ENCODE peak calls at places on chromosomes 13 and 19, in eight cellular contexts. One of them, this sample, is unnamed.

GRCh38 chr13:40440990-40441820 is 225.2 kb downstream of the FOXO1 start:
- DNase-seq in uterus: peak
- DNase-seq in right lobe of liver: peak
- DNase-seq in tibial nerve: peak
- DNase-seq in testis: peak
- DNase-seq in body of pancreas: peak
- DNase-seq in Peyer's patch: peak
- DNase-seq in gastrocnemius medialis: peak
- DNase-seq in this sample: peak

GRCh38 chr13:23955064-23955463 is 57.8 kb upstream of the C1QTNF9B start:
- DNase-seq in uterus: no peak
- DNase-seq in testis: no peak
- DNase-seq in gastrocnemius medialis: no peak
- DNase-seq in body of pancreas: no peak
- DNase-seq in tibial nerve: no peak
- DNase-seq in Peyer's patch: no peak
- DNase-seq in right lobe of liver: no peak
- DNase-seq in this sample: no peak

GRCh38 chr19:55485439-55486011 is 537 bp downstream of the NAT14 start:
- DNase-seq in Peyer's patch: no peak
- DNase-seq in body of pancreas: no peak
- DNase-seq in tibial nerve: no peak
- DNase-seq in uterus: peak
- DNase-seq in gastrocnemius medialis: no peak
- DNase-seq in right lobe of liver: no peak
- DNase-seq in testis: no peak
- DNase-seq in this sample: no peak

GRCh38 chr13:77828815-77829214 is 89.8 kb downstream of the EDNRB start:
- DNase-seq in right lobe of liver: no peak
- DNase-seq in uterus: no peak
- DNase-seq in gastrocnemius medialis: no peak
- DNase-seq in body of pancreas: no peak
- DNase-seq in tibial nerve: no peak
- DNase-seq in Peyer's patch: no peak
- DNase-seq in testis: no peak
- DNase-seq in this sample: no peak

GRCh38 chr13:50893211-50893852 is 16.3 kb upstream of the RNASEH2B start:
- DNase-seq in body of pancreas: no peak
- DNase-seq in gastrocnemius medialis: no peak
- DNase-seq in right lobe of liver: no peak
- DNase-seq in tibial nerve: no peak
- DNase-seq in uterus: no peak
- DNase-seq in Peyer's patch: no peak
- DNase-seq in testis: no peak
- DNase-seq in this sample: no peak

GRCh38 chr19:12838182-12838890 is at the start of gene MAST1:
- DNase-seq in Peyer's patch: peak
- DNase-seq in gastrocnemius medialis: no peak
- DNase-seq in right lobe of liver: no peak
- DNase-seq in tibial nerve: no peak
- DNase-seq in uterus: no peak
- DNase-seq in testis: peak
- DNase-seq in body of pancreas: peak
- DNase-seq in this sample: no peak

GRCh38 chr19:643736-644135 is 4.1 kb downstream of the FGF22 start:
- DNase-seq in uterus: no peak
- DNase-seq in gastrocnemius medialis: no peak
- DNase-seq in tibial nerve: no peak
- DNase-seq in Peyer's patch: no peak
- DNase-seq in testis: no peak
- DNase-seq in body of pancreas: no peak
- DNase-seq in right lobe of liver: no peak
- DNase-seq in this sample: no peak

GRCh38 chr19:41877916-41878905 is 1.1 kb downstream of the CD79A start:
- DNase-seq in right lobe of liver: no peak
- DNase-seq in gastrocnemius medialis: no peak
- DNase-seq in body of pancreas: no peak
- DNase-seq in tibial nerve: no peak
- DNase-seq in Peyer's patch: no peak
- DNase-seq in uterus: no peak
- DNase-seq in testis: no peak
- DNase-seq in this sample: no peak

GRCh38 chr13:55563267-55563666 is 1577.5 kb upstream of the PRR20A start:
- DNase-seq in Peyer's patch: no peak
- DNase-seq in tibial nerve: no peak
- DNase-seq in body of pancreas: no peak
- DNase-seq in right lobe of liver: no peak
- DNase-seq in testis: no peak
- DNase-seq in gastrocnemius medialis: no peak
- DNase-seq in uterus: no peak
- DNase-seq in this sample: no peak

GRCh38 chr13:113864303-113864890 is 521 bp upstream of the GAS6 start:
- DNase-seq in uterus: peak
- DNase-seq in right lobe of liver: no peak
- DNase-seq in body of pancreas: peak
- DNase-seq in tibial nerve: no peak
- DNase-seq in testis: peak
- DNase-seq in Peyer's patch: no peak
- DNase-seq in gastrocnemius medialis: no peak
- DNase-seq in this sample: no peak

GRCh38 chr19:16034958-16035560 is 41.2 kb upstream of the TPM4 start:
- DNase-seq in tibial nerve: no peak
- DNase-seq in right lobe of liver: no peak
- DNase-seq in body of pancreas: no peak
- DNase-seq in gastrocnemius medialis: no peak
- DNase-seq in testis: no peak
- DNase-seq in Peyer's patch: no peak
- DNase-seq in uterus: no peak
- DNase-seq in this sample: peak

GRCh38 chr19:14347999-14348889 is 33.0 kb upstream of the ADGRE5 start:
- DNase-seq in uterus: peak
- DNase-seq in gastrocnemius medialis: peak
- DNase-seq in body of pancreas: peak
- DNase-seq in testis: peak
- DNase-seq in right lobe of liver: peak
- DNase-seq in tibial nerve: peak
- DNase-seq in Peyer's patch: peak
- DNase-seq in this sample: no peak

GRCh38 chr19:3768015-3768747 is 3.8 kb downstream of the RAX2 start:
- DNase-seq in right lobe of liver: no peak
- DNase-seq in Peyer's patch: no peak
- DNase-seq in tibial nerve: no peak
- DNase-seq in uterus: no peak
- DNase-seq in testis: no peak
- DNase-seq in body of pancreas: no peak
- DNase-seq in gastrocnemius medialis: no peak
- DNase-seq in this sample: no peak

GRCh38 chr13:90713436-90714133 is 633.9 kb upstream of the MIR17HG start:
- DNase-seq in gastrocnemius medialis: no peak
- DNase-seq in testis: no peak
- DNase-seq in body of pancreas: no peak
- DNase-seq in tibial nerve: no peak
- DNase-seq in Peyer's patch: no peak
- DNase-seq in uterus: no peak
- DNase-seq in right lobe of liver: no peak
- DNase-seq in this sample: no peak

GRCh38 chr19:55652311-55653078 is 2.3 kb upstream of the U2AF2 start:
- DNase-seq in Peyer's patch: no peak
- DNase-seq in uterus: no peak
- DNase-seq in testis: no peak
- DNase-seq in gastrocnemius medialis: no peak
- DNase-seq in right lobe of liver: no peak
- DNase-seq in tibial nerve: no peak
- DNase-seq in body of pancreas: no peak
- DNase-seq in this sample: no peak

GRCh38 chr19:7326105-7326877 is 22.4 kb upstream of the ARHGEF18 start:
- DNase-seq in gastrocnemius medialis: no peak
- DNase-seq in testis: peak
- DNase-seq in uterus: no peak
- DNase-seq in tibial nerve: peak
- DNase-seq in Peyer's patch: no peak
- DNase-seq in right lobe of liver: no peak
- DNase-seq in body of pancreas: peak
- DNase-seq in this sample: no peak

DNA sequence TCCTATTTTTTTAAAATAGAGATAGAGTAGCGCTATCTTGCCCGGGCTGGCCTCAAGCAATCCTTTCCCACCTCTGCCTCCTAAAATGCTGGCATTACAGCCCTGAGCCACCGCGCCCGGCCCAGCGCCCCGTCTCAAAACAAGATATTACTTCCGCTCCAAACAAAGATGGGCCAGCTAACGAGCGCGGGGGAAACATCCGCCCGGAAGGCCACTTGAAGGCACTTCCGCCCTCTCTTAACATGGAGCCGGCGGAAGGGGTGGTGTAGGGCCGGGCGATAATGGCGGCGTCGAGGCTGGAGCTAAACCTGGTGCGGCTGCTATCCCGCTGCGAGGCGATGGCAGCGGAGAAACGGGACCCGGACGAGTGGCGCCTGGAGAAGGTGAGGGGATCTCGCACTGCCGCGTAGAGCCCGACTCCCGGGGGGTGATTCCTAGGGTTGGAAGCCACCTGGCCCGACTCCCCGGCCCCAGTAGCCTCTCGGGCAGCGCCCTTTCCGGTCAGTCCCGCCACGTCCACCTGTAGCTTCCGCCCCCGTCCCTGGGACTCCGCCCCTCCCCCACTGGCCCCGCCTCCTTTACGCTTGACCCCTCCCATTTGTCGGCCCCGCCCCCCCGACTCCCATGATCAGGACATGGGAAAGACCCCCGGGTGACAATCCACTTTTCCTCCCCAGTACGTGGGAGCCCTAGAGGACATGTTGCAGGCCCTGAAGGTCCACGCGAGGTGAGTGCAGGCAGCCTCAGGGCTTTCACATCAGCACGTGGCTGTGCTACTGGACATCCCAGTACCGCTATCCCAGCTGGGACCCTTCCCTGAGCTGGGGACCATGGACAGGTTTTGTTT is at the start of gene USE1:
- DNase-seq in testis: peak
- DNase-seq in uterus: peak
- DNase-seq in body of pancreas: peak
- DNase-seq in right lobe of liver: peak
- DNase-seq in Peyer's patch: peak
- DNase-seq in gastrocnemius medialis: peak
- DNase-seq in tibial nerve: peak
- DNase-seq in this sample: peak
- TF ChIP-seq POLR2A in testis: no peak
- TF ChIP-seq POLR2A in uterus: no peak
- TF ChIP-seq POLR2A in body of pancreas: peak
- TF ChIP-seq POLR2A in right lobe of liver: peak
- TF ChIP-seq POLR2A in Peyer's patch: peak
- TF ChIP-seq POLR2A in gastrocnemius medialis: no peak
- TF ChIP-seq POLR2A in tibial nerve: peak
- TF ChIP-seq POLR2A in this sample: no peak

GRCh38 chr19:18576383-18576782 is 4.7 kb downstream of the UBA52 start:
- DNase-seq in uterus: no peak
- DNase-seq in right lobe of liver: no peak
- DNase-seq in testis: no peak
- DNase-seq in Peyer's patch: no peak
- DNase-seq in tibial nerve: no peak
- DNase-seq in gastrocnemius medialis: no peak
- DNase-seq in body of pancreas: no peak
- DNase-seq in this sample: no peak
- TF ChIP-seq POLR2A in uterus: no peak
- TF ChIP-seq POLR2A in right lobe of liver: no peak
- TF ChIP-seq POLR2A in testis: no peak
- TF ChIP-seq POLR2A in Peyer's patch: no peak
- TF ChIP-seq POLR2A in tibial nerve: no peak
- TF ChIP-seq POLR2A in gastrocnemius medialis: no peak
- TF ChIP-seq POLR2A in body of pancreas: no peak
- TF ChIP-seq POLR2A in this sample: no peak

DNA sequence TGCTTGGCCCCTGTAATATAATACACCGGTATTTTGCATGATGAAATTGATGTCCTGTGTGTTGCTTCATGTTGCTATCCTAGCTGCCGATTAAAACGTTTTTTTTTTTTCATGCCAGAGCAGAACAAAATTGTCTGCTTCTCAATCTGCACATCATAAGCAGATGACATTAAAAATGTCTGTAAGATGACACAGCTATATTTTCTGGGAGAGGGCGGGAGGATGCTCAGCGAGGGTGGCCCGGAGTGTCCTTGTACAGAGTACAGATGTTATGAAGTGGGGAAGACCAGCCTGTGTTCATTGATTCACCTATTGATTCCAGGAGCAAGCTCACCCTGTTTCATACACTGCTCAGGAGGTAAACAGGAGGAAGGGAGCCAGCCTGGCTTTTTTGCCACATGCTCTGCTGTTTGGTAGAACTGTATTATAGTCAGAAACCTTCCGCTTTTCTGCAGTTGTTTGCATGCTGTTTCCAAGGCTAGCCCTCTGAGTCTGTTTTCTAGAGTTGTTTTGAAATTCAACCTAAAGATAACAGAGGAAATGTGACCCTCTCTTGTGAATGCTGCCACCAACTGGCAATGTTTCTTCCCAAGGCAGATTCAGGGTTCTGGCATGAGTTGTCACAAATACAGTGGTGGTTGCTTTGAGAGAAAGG is 4.7 kb upstream of the IRS2 start:
- DNase-seq in testis: peak
- DNase-seq in uterus: no peak
- DNase-seq in Peyer's patch: no peak
- DNase-seq in right lobe of liver: peak
- DNase-seq in gastrocnemius medialis: no peak
- DNase-seq in tibial nerve: peak
- DNase-seq in body of pancreas: no peak
- DNase-seq in this sample: no peak
- TF ChIP-seq POLR2A in testis: no peak
- TF ChIP-seq POLR2A in uterus: no peak
- TF ChIP-seq POLR2A in Peyer's patch: no peak
- TF ChIP-seq POLR2A in right lobe of liver: no peak
- TF ChIP-seq POLR2A in gastrocnemius medialis: no peak
- TF ChIP-seq POLR2A in tibial nerve: no peak
- TF ChIP-seq POLR2A in body of pancreas: no peak
- TF ChIP-seq POLR2A in this sample: no peak

DNA sequence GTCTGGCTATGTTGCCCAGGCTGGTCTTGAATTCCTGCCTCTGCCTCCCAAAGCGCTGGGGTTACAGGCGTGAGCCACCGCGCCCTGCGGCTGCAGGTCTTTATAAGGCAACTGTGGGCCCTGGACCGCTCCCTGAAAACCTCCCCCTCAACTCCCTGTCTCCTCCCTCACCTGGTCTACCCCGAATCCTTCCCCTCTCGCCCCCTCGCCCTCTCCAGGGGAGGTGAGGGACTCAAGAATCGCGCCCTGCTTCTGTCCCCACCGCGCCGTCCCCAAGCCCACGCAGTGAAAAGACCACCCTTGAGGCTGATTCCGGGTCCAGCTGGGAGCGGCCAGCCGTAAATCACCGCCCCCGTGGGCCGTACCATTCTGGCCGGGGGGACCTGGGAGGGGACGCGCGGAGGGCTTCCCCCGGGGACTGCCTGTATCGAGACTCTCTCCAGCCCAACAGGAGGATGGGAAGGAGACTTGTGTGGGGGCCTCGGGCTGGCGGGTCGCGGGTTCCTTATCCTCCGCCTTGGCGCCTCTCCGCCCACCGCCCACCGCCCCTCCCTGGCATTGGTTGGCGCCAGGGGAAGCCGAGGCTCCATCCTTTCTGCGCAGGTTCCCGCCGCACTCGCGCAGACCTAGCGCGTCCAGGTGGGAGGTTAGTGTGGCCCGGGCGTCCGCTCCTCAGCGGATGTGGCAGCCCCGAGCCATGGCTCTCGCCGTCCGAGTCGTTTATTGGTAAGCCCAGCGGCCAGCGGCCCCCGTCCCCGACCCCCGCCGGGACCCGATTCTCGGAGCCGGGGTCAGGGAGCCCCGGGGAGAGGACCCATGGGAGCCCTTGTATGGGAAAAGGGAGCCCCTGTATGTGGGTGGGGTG is at the start of gene SELENOW:
- DNase-seq in uterus: peak
- DNase-seq in body of pancreas: peak
- DNase-seq in testis: peak
- DNase-seq in gastrocnemius medialis: peak
- DNase-seq in Peyer's patch: peak
- DNase-seq in tibial nerve: peak
- DNase-seq in right lobe of liver: peak
- DNase-seq in this sample: peak
- TF ChIP-seq POLR2A in uterus: peak
- TF ChIP-seq POLR2A in body of pancreas: peak
- TF ChIP-seq POLR2A in testis: peak
- TF ChIP-seq POLR2A in gastrocnemius medialis: peak
- TF ChIP-seq POLR2A in Peyer's patch: peak
- TF ChIP-seq POLR2A in tibial nerve: peak
- TF ChIP-seq POLR2A in right lobe of liver: peak
- TF ChIP-seq POLR2A in this sample: peak

This sample was measured in lower leg skin.